ENCODE peak calls at places on chromosomes 7 and 10, in nine cellular contexts. H is IMR-90, L is transverse colon, F is NB4, Q is upper lobe of left lung, P is NCI-H2081, G is breast epithelium, Z is T-helper 1 cell, W is fibroblast of pulmonary artery. M is an unnamed sample.

GRCh38 chr10:21521910-21522533 is 3.5 kb downstream of the SKIDA1 start:
- DNase-seq in Q (no peak), G (no peak), Z (no peak), H (no peak), W (no peak), P (no peak), F (no peak), L (no peak), M (no peak)

GRCh38 chr7:128381161-128381821 is 19.8 kb upstream of the PRRT4 start:
- DNase-seq in H (no peak), W (no peak), F (peak; percentile 82), Z (no peak), P (no peak), L (no peak), Q (peak; percentile 41), G (no peak), M (no peak)

GRCh38 chr10:49364747-49365146 is 31.1 kb downstream of the DRGX start:
- DNase-seq in P (no peak), F (no peak), G (no peak), Q (no peak), H (no peak), W (no peak), Z (no peak), L (no peak), M (no peak)

GRCh38 chr7:47941136-47941844 is 7.0 kb downstream of the PKD1L1 start:
- DNase-seq in P (no peak), F (no peak), L (no peak), Z (no peak), H (peak; percentile 71), G (no peak), Q (no peak), W (peak; percentile 82), M (no peak)

GRCh38 chr7:30505174-30505697 is 607 bp upstream of the GGCT start:
- DNase-seq in Z (no peak), W (no peak), Q (peak; percentile 80), F (no peak), G (no peak), L (no peak), H (no peak), P (no peak), M (no peak)

GRCh38 chr10:26721561-26721960 is 24.1 kb downstream of the PDSS1 start:
- DNase-seq in Q (no peak), Z (no peak), G (no peak), L (no peak), P (no peak), F (no peak), W (no peak), H (no peak), M (no peak)

GRCh38 chr7:39405591-39405990 is 160.6 kb upstream of the YAE1 start:
- DNase-seq in Q (no peak), L (no peak), H (no peak), P (no peak), G (no peak), Z (no peak), F (no peak), W (no peak), M (no peak)

GRCh38 chr10:77636967-77637473 is 588 bp downstream of the KCNMA1 start:
- DNase-seq in P (no peak), Z (no peak), W (no peak), H (no peak), G (no peak), Q (peak; percentile 84), L (no peak), F (no peak), M (no peak)

GRCh38 chr7:113289140-113289740 is 170.9 kb upstream of the SMIM30 start:
- DNase-seq in G (no peak), L (no peak), H (peak; percentile 71), Z (no peak), F (peak; percentile 80), P (peak; percentile 57), W (peak; percentile 68), Q (no peak), M (no peak)

GRCh38 chr10:103630156-103630555 is 136.7 kb downstream of the NEURL1 start:
- DNase-seq in H (no peak), Z (no peak), G (no peak), F (no peak), W (no peak), L (no peak), P (no peak), Q (no peak), M (no peak)

GRCh38 chr10:90399782-90400181 is 458.1 kb downstream of the HTR7 start:
- DNase-seq in F (no peak), Z (no peak), W (no peak), Q (no peak), G (no peak), P (no peak), H (no peak), L (no peak), M (no peak)

GRCh38 chr10:85152488-85152887 is 824.1 kb downstream of the CCSER2 start:
- DNase-seq in H (no peak), F (no peak), Z (no peak), W (no peak), P (no peak), Q (no peak), L (no peak), G (no peak), M (no peak)

GRCh38 chr7:360454-361100 is 70.6 kb downstream of the FOXL3 start:
- DNase-seq in Q (peak; percentile 55), H (no peak), G (no peak), Z (peak; percentile 6), W (no peak), L (no peak), F (peak; percentile 29), P (no peak), M (no peak)

GRCh38 chr7:44158873-44159631 is 17.9 kb upstream of the MYL7 start:
- DNase-seq in Z (no peak), Q (no peak), H (no peak), G (peak; percentile 33), F (no peak), P (no peak), W (no peak), L (no peak), M (no peak)

GRCh38 chr7:13414661-13415105 is 574.8 kb downstream of the ETV1 start:
- DNase-seq in P (peak; percentile 44), H (no peak), Q (no peak), F (no peak), W (no peak), G (no peak), Z (no peak), L (no peak), M (no peak)

GRCh38 chr7:28490831-28491230 is 78.5 kb downstream of the CREB5 start:
- DNase-seq in G (no peak), F (no peak), Z (no peak), Q (peak; percentile 13), P (no peak), L (no peak), H (no peak), W (no peak), M (no peak)

GRCh38 chr10:73168486-73168844 is 546 bp downstream of the FAM149B1 start:
- DNase-seq in F (no peak), Q (no peak), W (peak; percentile 46), L (no peak), Z (no peak), H (no peak), G (no peak), P (no peak), M (no peak)

GRCh38 chr7:95628831-95629439 is 32.6 kb upstream of the PDK4 start:
- DNase-seq in H (peak; percentile 13), W (peak; percentile 93), G (no peak), P (peak; percentile 34), L (no peak), Z (no peak), Q (no peak), F (no peak), M (peak; percentile 71)